ENCODE peak calls at places on chromosomes 16 and 17, in six cellular contexts. H is AG04450, S is GM12865, O is neural crest cell, R is uterus, D is colonic mucosa. F is an unnamed sample.

GRCh38 chr16:87202346-87202745 is 114.8 kb downstream of the C16orf95 start:
- DNase-seq in S (no peak), R (no peak), H (peak; percentile 30), D (no peak), O (no peak), F (no peak)

GRCh38 chr17:29155235-29155965 is 24.8 kb downstream of the MYO18A start:
- DNase-seq in D (peak; percentile 83), R (peak; percentile 32), S (no peak), O (no peak), H (no peak), F (no peak)

GRCh38 chr16:89491238-89491869 is 993 bp upstream of the ANKRD11 start:
- DNase-seq in S (peak; percentile 51), D (no peak), H (no peak), R (no peak), O (no peak), F (no peak)

GRCh38 chr17:41910701-41911391 is 7.9 kb downstream of the ACLY start:
- DNase-seq in H (peak; percentile 86), O (no peak), R (no peak), D (no peak), S (no peak), F (no peak)

GRCh38 chr16:22900863-22901262 is 86.9 kb downstream of the HS3ST2 start:
- DNase-seq in H (no peak), R (no peak), D (no peak), O (no peak), S (no peak), F (no peak)

GRCh38 chr17:71208111-71208704 is 912.6 kb upstream of the SOX9 start:
- DNase-seq in O (no peak), H (no peak), D (no peak), R (no peak), S (no peak), F (no peak)

GRCh38 chr17:83145831-83146230 is 66.4 kb downstream of the METRNL start:
- DNase-seq in S (no peak), O (no peak), R (no peak), D (no peak), H (no peak), F (no peak)

GRCh38 chr17:4074831-4075495 is 67.9 kb downstream of the ZZEF1 start:
- DNase-seq in H (peak; percentile 7), R (no peak), S (peak; percentile 81), D (no peak), O (no peak), F (no peak)

GRCh38 chr16:85952197-85952596 is 53.2 kb downstream of the IRF8 start:
- DNase-seq in D (no peak), R (no peak), H (no peak), O (no peak), S (no peak), F (no peak)

GRCh38 chr17:68437979-68438877 is 19.1 kb downstream of the WIPI1 start:
- DNase-seq in R (no peak), H (no peak), D (peak; percentile 68), S (peak; percentile 89), O (no peak), F (no peak)

GRCh38 chr17:39576187-39576586 is 31.5 kb downstream of the NEUROD2 start:
- DNase-seq in O (peak; percentile 37), R (no peak), H (no peak), S (peak; percentile 9), D (no peak), F (no peak)

GRCh38 chr17:77142689-77143088 is 1.9 kb downstream of the SEC14L1 start:
- DNase-seq in H (no peak), O (no peak), S (no peak), R (no peak), D (no peak), F (no peak)

GRCh38 chr17:59151591-59151990 is 3.4 kb downstream of the SKA2 start:
- DNase-seq in O (no peak), H (no peak), D (no peak), S (no peak), R (no peak), F (no peak)

GRCh38 chr16:85498607-85499006 is 114.5 kb upstream of the GSE1 start:
- DNase-seq in D (no peak), S (peak; percentile 67), H (no peak), O (no peak), R (no peak), F (no peak)

GRCh38 chr17:44925731-44926697 is 10.7 kb upstream of the GFAP start:
- DNase-seq in O (no peak), R (no peak), D (no peak), H (no peak), S (no peak), F (no peak)

GRCh38 chr16:81432899-81433560 is 11.6 kb upstream of the CMIP start:
- DNase-seq in D (no peak), H (no peak), R (no peak), O (no peak), S (no peak), F (no peak)

GRCh38 chr17:73594025-73594424 is 50.2 kb downstream of the SDK2 start:
- DNase-seq in D (no peak), O (no peak), H (no peak), S (no peak), R (no peak), F (no peak)

GRCh38 chr17:78891406-78892061 is 11.5 kb downstream of the CEP295NL start:
- DNase-seq in S (no peak), H (no peak), O (no peak), D (no peak), R (no peak), F (no peak)

GRCh38 chr16:81945665-81946064 is 65.6 kb downstream of the SDR42E1 start:
- DNase-seq in R (no peak), S (no peak), D (no peak), H (no peak), O (no peak), F (no peak)

GRCh38 chr16:85170066-85171003 is 58.1 kb upstream of the CIBAR2 start:
- DNase-seq in D (no peak), S (no peak), R (no peak), O (no peak), H (no peak), F (no peak)

GRCh38 chr16:25614836-25615235 is 76.9 kb upstream of the HS3ST4 start:
- DNase-seq in S (no peak), R (no peak), O (no peak), D (no peak), H (no peak), F (peak; percentile 25)

GRCh38 chr16:66408181-66409048 is 18.7 kb upstream of the BEAN1 start:
- DNase-seq in R (no peak), H (peak; percentile 48), S (no peak), O (no peak), D (peak; percentile 30), F (no peak)

GRCh38 chr16:53282975-53283946 is 151.0 kb upstream of the RBL2 start:
- DNase-seq in S (peak; percentile 20), H (peak; percentile 4), O (no peak), D (no peak), R (no peak), F (no peak)

GRCh38 chr17:43540821-43541674 is 5.1 kb downstream of the ETV4 start:
- DNase-seq in R (no peak), O (no peak), H (no peak), D (no peak), S (no peak), F (no peak)

GRCh38 chr16:80084614-80085013 is 456.2 kb upstream of the DYNLRB2 start:
- DNase-seq in S (peak; percentile 21), R (peak; percentile 62), D (peak; percentile 32), H (no peak), O (peak; percentile 28), F (no peak)

GRCh38 chr17:80123791-80124190 is 22.4 kb downstream of the GAA start:
- DNase-seq in R (no peak), O (no peak), H (no peak), S (no peak), D (no peak), F (no peak)

GRCh38 chr16:87728026-87728425 is 37.8 kb downstream of the KLHDC4 start:
- DNase-seq in D (no peak), R (no peak), H (no peak), O (no peak), S (no peak), F (no peak)

GRCh38 chr17:16941072-16941641 is 30.8 kb downstream of the TNFRSF13B start:
- DNase-seq in S (no peak), D (no peak), R (no peak), H (no peak), O (no peak), F (no peak)

GRCh38 chr17:40168262-40168832 is 8.9 kb upstream of the RAPGEFL1 start:
- DNase-seq in D (peak; percentile 41), S (peak; percentile 65), H (peak; percentile 41), R (no peak), O (no peak), F (no peak)

GRCh38 chr17:63369233-63369632 is 76.9 kb downstream of the CYB561 start:
- DNase-seq in H (no peak), O (no peak), S (no peak), R (no peak), D (no peak), F (no peak)

GRCh38 chr16:8677481-8677880 is 3.1 kb downstream of the ABAT start:
- DNase-seq in S (no peak), R (no peak), D (no peak), O (no peak), H (no peak), F (no peak)

GRCh38 chr16:78705694-78706093 is 606.2 kb downstream of the WWOX start:
- DNase-seq in O (no peak), H (no peak), R (no peak), S (peak; percentile 37), D (no peak), F (no peak)
- TF ChIP-seq CTCF in O (peak; percentile 78), H (no peak), R (no peak), S (peak; percentile 45), D (peak; percentile 54), F (peak; percentile 53)

GRCh38 chr17:11935734-11936406 is 61.4 kb downstream of the ZNF18 start:
- DNase-seq in D (peak; percentile 72), H (no peak), S (peak; percentile 53), O (peak; percentile 85), R (no peak), F (no peak)
- TF ChIP-seq CTCF in D (peak; percentile 81), H (peak; percentile 69), S (peak; percentile 78), O (peak; percentile 94), R (peak; percentile 57), F (peak; percentile 80)

GRCh38 chr16:3058173-3059030 is 7.0 kb upstream of the IL32 start:
- DNase-seq in S (peak; percentile 72), H (no peak), R (no peak), O (no peak), D (peak; percentile 78), F (no peak)
- TF ChIP-seq CTCF in S (peak; percentile 40), H (no peak), R (no peak), O (no peak), D (no peak), F (no peak)

GRCh38 chr17:297758-298157 is 54.8 kb downstream of the RPH3AL start:
- DNase-seq in S (no peak), D (no peak), H (no peak), O (no peak), R (no peak), F (no peak)

GRCh38 chr17:300881-301280 is 51.7 kb downstream of the RPH3AL start:
- DNase-seq in R (no peak), H (no peak), D (no peak), O (no peak), S (no peak), F (no peak)

GRCh38 chr17:301681-302299 is 50.8 kb downstream of the RPH3AL start:
- DNase-seq in D (peak; percentile 51), H (no peak), R (no peak), S (no peak), O (no peak), F (no peak)

GRCh38 chr17:298791-299450 is 53.7 kb downstream of the RPH3AL start:
- DNase-seq in O (no peak), H (no peak), D (no peak), R (peak; percentile 77), S (no peak), F (no peak)

GRCh38 chr17:299546-299945 is 53.1 kb downstream of the RPH3AL start:
- DNase-seq in D (no peak), O (no peak), H (no peak), R (peak; percentile 37), S (no peak), F (no peak)
- TF ChIP-seq CTCF in D (no peak), O (no peak), H (no peak), R (no peak), S (no peak), F (no peak)

F was measured in D721Med.